ENCODE peak calls at places on chromosomes 13 and 19, in eight cellular contexts. I is left ventricle myocardium inferior; N is transverse colon; O is WERI-Rb-1; M is mesenchymal stem cell; T is GM12878; G is effector memory CD4-positive, alpha-beta T cell; A is esophagus squamous epithelium. J is an unnamed sample.
A peak's percentile ranks its signal among the peaks of the same experiment; 100 is the strongest.

GRCh38 chr13:80586356-80586755 is 245.4 kb upstream of the SPRY2 start:
- DNase-seq in O (no peak), I (no peak), M (peak; percentile 19), A (no peak), N (no peak), G (no peak), T (no peak), J (no peak)

GRCh38 chr19:6312018-6312417 is 21.4 kb downstream of the ACER1 start:
- DNase-seq in O (peak; percentile 57), N (no peak), T (no peak), M (no peak), G (no peak), A (no peak), I (no peak), J (peak; percentile 54)

GRCh38 chr13:87093399-87093798 is 577.8 kb upstream of the SLITRK5 start:
- DNase-seq in T (no peak), M (no peak), O (no peak), N (no peak), G (no peak), A (no peak), I (no peak), J (no peak)

GRCh38 chr13:29902632-29903305 is 52.4 kb upstream of the UBL3 start:
- DNase-seq in O (no peak), M (no peak), A (no peak), I (no peak), N (no peak), T (no peak), G (no peak), J (no peak)

GRCh38 chr13:89943139-89943538 is 1404.3 kb upstream of the MIR17HG start:
- DNase-seq in A (no peak), T (no peak), O (no peak), G (no peak), I (no peak), N (no peak), M (no peak), J (no peak)

GRCh38 chr19:41456342-41456918 is 13.5 kb downstream of the ERICH4 start:
- DNase-seq in T (no peak), G (no peak), M (peak; percentile 30), A (no peak), N (no peak), O (no peak), I (no peak), J (no peak)

GRCh38 chr13:38239874-38240273 is 109.8 kb upstream of the UFM1 start:
- DNase-seq in N (no peak), I (no peak), G (no peak), T (no peak), O (no peak), M (no peak), A (no peak), J (no peak)

GRCh38 chr19:4429266-4430200 is 27.1 kb downstream of the CHAF1A start:
- DNase-seq in G (no peak), M (no peak), T (no peak), O (no peak), A (no peak), I (no peak), N (no peak), J (no peak)

GRCh38 chr19:51107406-51108065 is 673 bp downstream of the CTU1 start:
- DNase-seq in A (no peak), I (no peak), O (no peak), G (no peak), T (no peak), M (no peak), N (no peak), J (no peak)

GRCh38 chr13:113855931-113856715 is 7.8 kb downstream of the GAS6 start:
- DNase-seq in I (no peak), O (no peak), A (no peak), N (no peak), G (no peak), M (no peak), T (no peak), J (peak; percentile 41)

GRCh38 chr13:50574731-50575130 is 268.8 kb downstream of the DLEU7 start:
- DNase-seq in G (no peak), M (no peak), T (no peak), O (no peak), A (no peak), I (no peak), N (no peak), J (no peak)

GRCh38 chr13:112267650-112268049 is 108.5 kb upstream of the SPACA7 start:
- DNase-seq in A (no peak), O (no peak), I (no peak), N (no peak), T (no peak), M (no peak), G (no peak), J (no peak)

GRCh38 chr13:25733696-25734435 is 317.9 kb downstream of the SHISA2 start:
- DNase-seq in M (no peak), T (no peak), G (no peak), I (no peak), A (no peak), O (no peak), N (no peak), J (no peak)

GRCh38 chr13:114115191-114115671 is 17.2 kb downstream of the RASA3 start:
- DNase-seq in T (no peak), N (peak; percentile 81), M (peak; percentile 94), G (no peak), I (no peak), O (peak; percentile 50), A (no peak), J (no peak)

GRCh38 chr19:40416918-40417713 is 3.9 kb upstream of the PRX start:
- DNase-seq in T (no peak), A (no peak), O (peak; percentile 36), M (peak; percentile 90), I (peak; percentile 59), N (peak; percentile 60), G (no peak), J (peak; percentile 41)

GRCh38 chr13:110524484-110525254 is 36.9 kb downstream of the RAB20 start:
- DNase-seq in M (no peak), T (no peak), A (no peak), G (no peak), I (peak; percentile 86), N (peak; percentile 88), O (no peak), J (no peak)
- H3K4me3 ChIP-seq in M (no peak overlapping the region), T (no peak overlapping the region), A (no peak overlapping the region), G (no peak overlapping the region), I (peak overlapping the region; percentile 30), N (no peak overlapping the region), O (no peak overlapping the region), J (no peak overlapping the region)

GRCh38 chr19:30512748-30513389 is 140.7 kb downstream of the ZNF536 start:
- DNase-seq in G (no peak), O (no peak), A (no peak), I (no peak), N (no peak), M (no peak), T (no peak), J (no peak)
- H3K27me3 ChIP-seq in G (no peaks in the 10 kb centered on the region), O (no peaks in the 10 kb centered on the region), A (no peaks in the 10 kb centered on the region), I (peaks cover 39% of the 10 kb centered on the region), N (no peaks in the 10 kb centered on the region), M (peaks cover 9% of the 10 kb centered on the region), T (no peaks in the 10 kb centered on the region), J (no peaks in the 10 kb centered on the region)

GRCh38 chr19:47106819-47107200 is 6.8 kb downstream of the ZC3H4 start:
- DNase-seq in N (no peak), G (no peak), M (no peak), O (no peak), T (no peak), I (no peak), A (no peak), J (no peak)
- H3K36me3 ChIP-seq in N (no peaks in the 10 kb centered on the region), G (no peaks in the 10 kb centered on the region), M (peaks cover 13% of the 10 kb centered on the region), O (peaks cover 39% of the 10 kb centered on the region), T (peaks cover 7% of the 10 kb centered on the region), I (no peaks in the 10 kb centered on the region), A (no peaks in the 10 kb centered on the region), J (peaks cover 8% of the 10 kb centered on the region)

GRCh38 chr19:17447704-17448189 is 721 bp downstream of the TMEM221 start:
- DNase-seq in T (no peak), A (no peak), G (no peak), I (no peak), N (no peak), O (no peak), M (no peak), J (no peak)
- H3K4me3 ChIP-seq in T (no peak overlapping the region), A (peak overlapping the region; percentile 70), G (no peak overlapping the region), I (peak overlapping the region; percentile 63), N (peak overlapping the region; percentile 50), O (no peak overlapping the region), M (peak overlapping the region; percentile 46), J (peak overlapping the region; percentile 47)

GRCh38 chr13:27795718-27796019 is 3.4 kb downstream of the GSX1 start:
- DNase-seq in I (no peak), A (no peak), G (no peak), N (no peak), T (no peak), O (no peak), M (no peak), J (no peak)
- H3K27me3 ChIP-seq in I (peaks cover 100% of the 10 kb centered on the region), A (peaks cover 100% of the 10 kb centered on the region), G (peaks cover 65% of the 10 kb centered on the region), N (peaks cover 100% of the 10 kb centered on the region), T (peaks cover 21% of the 10 kb centered on the region), O (peaks cover 100% of the 10 kb centered on the region), M (peaks cover 98% of the 10 kb centered on the region), J (peaks cover 100% of the 10 kb centered on the region)

GRCh38 chr19:15243236-15243957 is 11.1 kb upstream of the EPHX3 start:
- DNase-seq in O (no peak), M (no peak), A (no peak), T (no peak), I (no peak), N (no peak), G (no peak), J (no peak)

GRCh38 chr19:15245370-15246197 is 13.3 kb upstream of the EPHX3 start:
- DNase-seq in N (no peak), A (no peak), M (no peak), T (no peak), G (no peak), I (no peak), O (no peak), J (no peak)

GRCh38 chr19:15246198-15246481 is 13.9 kb upstream of the EPHX3 start:
- DNase-seq in G (no peak), O (no peak), M (no peak), I (no peak), A (no peak), N (no peak), T (no peak), J (no peak)

GRCh38 chr19:15244808-15245207 is 12.6 kb upstream of the EPHX3 start:
- DNase-seq in G (no peak), N (no peak), I (no peak), O (no peak), A (no peak), M (no peak), T (no peak), J (no peak)

GRCh38 chr19:15244106-15244803 is 12.0 kb upstream of the EPHX3 start:
- DNase-seq in I (no peak), N (no peak), O (no peak), G (no peak), A (no peak), M (no peak), T (no peak), J (peak; percentile 60)
- H3K36me3 ChIP-seq in I (peaks cover 61% of the 10 kb centered on the region), N (peaks cover 18% of the 10 kb centered on the region), O (peaks cover 85% of the 10 kb centered on the region), G (peaks cover 92% of the 10 kb centered on the region), A (peaks cover 52% of the 10 kb centered on the region), M (peaks cover 92% of the 10 kb centered on the region), T (peaks cover 36% of the 10 kb centered on the region), J (peaks cover 51% of the 10 kb centered on the region)